ENCODE peak calls at places on chromosomes 11 and 22, in seven cellular contexts. M is SW 1271; Q is Right ventricle myocardium inferior; Y is stimulated activated CD4-positive, alpha-beta T cell treated with anti-CD3 and anti-CD28 coated beads, Interleukin-1b, Interleukin-23, amount 100 ng/mL, for 24 hours; C is aorta; V is activated T-helper 1 cell treated with anti-CD3 and anti-CD28 coated beads, Interleukin-12 subunit alpha, Interleukin-12 subunit beta, Interleukin-2, Interleukin-4 antibody, amounts not matched to agents 30 ng/mL and 10 ng/mL and 1 ng/mL, durations not matched to agents 14 hours and 24 hours and 36 hours; G is sciatic nerve. P is an unnamed sample.

GRCh38 chr11:75571625-75572024 is 9.6 kb downstream of the SERPINH1 start:
- DNase-seq in Y (no peak), V (no peak), C (no peak), M (no peak), G (no peak), Q (no peak), P (no peak)

GRCh38 chr11:74417379-74417804 is 19.2 kb upstream of the PGM2L1 start:
- DNase-seq in V (no peak), Q (no peak), C (no peak), G (no peak), Y (no peak), M (no peak), P (peak)

GRCh38 chr11:38460901-38461300 is 1862.9 kb upstream of the RAG2 start:
- DNase-seq in Q (no peak), C (no peak), M (no peak), Y (no peak), G (peak), V (no peak), P (peak)

GRCh38 chr22:28034760-28035401 is 115.8 kb upstream of the PITPNB start:
- DNase-seq in M (no peak), C (peak), Q (peak), G (peak), Y (no peak), V (no peak), P (peak)

GRCh38 chr11:125517116-125517804 is 21.2 kb upstream of the FEZ1 start:
- DNase-seq in C (no peak), Y (no peak), M (no peak), V (no peak), G (no peak), Q (no peak), P (peak)

GRCh38 chr11:132131051-132131450 is 760.6 kb downstream of the NTM start:
- DNase-seq in Y (no peak), G (no peak), V (no peak), M (no peak), C (no peak), Q (no peak), P (no peak)

GRCh38 chr22:38165929-38166593 is 15.6 kb downstream of the PLA2G6 start:
- DNase-seq in V (no peak), Y (no peak), C (no peak), M (no peak), Q (no peak), G (no peak), P (no peak)

GRCh38 chr22:47847281-47847890 is 1084.9 kb downstream of the TBC1D22A start:
- DNase-seq in C (no peak), Q (no peak), G (no peak), V (no peak), Y (no peak), M (no peak), P (no peak)

GRCh38 chr11:128326791-128327190 is 260.6 kb downstream of the ETS1 start:
- DNase-seq in Q (no peak), V (no peak), G (no peak), C (no peak), Y (no peak), M (no peak), P (no peak)

GRCh38 chr11:6648505-6648904 is 7.1 kb downstream of the DCHS1 start:
- DNase-seq in M (no peak), V (no peak), C (no peak), Q (no peak), G (no peak), Y (no peak), P (no peak)

GRCh38 chr22:38981005-38981658 is 1.0 kb upstream of the APOBEC3B start:
- DNase-seq in Q (no peak), V (no peak), M (no peak), Y (no peak), G (no peak), C (peak), P (no peak)

GRCh38 chr11:2732261-2732939 is 32.6 kb upstream of the KCNQ1OT1 start:
- DNase-seq in V (no peak), Q (peak), M (no peak), Y (no peak), G (peak), C (no peak), P (no peak)

GRCh38 chr22:36375071-36375980 is 12.4 kb downstream of the MYH9 start:
- DNase-seq in G (no peak), C (no peak), M (no peak), Q (no peak), Y (no peak), V (no peak), P (peak)

P was measured in astrocyte of the spinal cord.